ENCODE peak calls at places on chromosomes 13 and 19, in four cellular contexts. X is DMS153, U is NCI-H2081, V is HEK293T. K is an unnamed sample.

GRCh38 chr13:52001120-52001731 is 10.0 kb downstream of the ATP7B start:
- DNase-seq in X (peak), U (peak), V (peak), K (peak)

GRCh38 chr13:37597477-37597876 is 1.1 kb downstream of the POSTN start:
- DNase-seq in U (peak), X (no peak), V (no peak), K (no peak)

GRCh38 chr13:100608906-100609305 is 20.3 kb upstream of the GGACT start:
- DNase-seq in V (no peak), U (no peak), X (no peak), K (no peak)

GRCh38 chr19:1874554-1875185 is 10.6 kb downstream of the ABHD17A start:
- DNase-seq in U (peak), V (no peak), X (no peak), K (no peak)

GRCh38 chr13:97220151-97220900 is 1.8 kb upstream of the MBNL2 start:
- DNase-seq in X (no peak), U (no peak), V (no peak), K (no peak)

GRCh38 chr13:72643339-72643989 is 84.0 kb downstream of the MZT1 start:
- DNase-seq in V (peak), U (peak), X (no peak), K (peak)

GRCh38 chr19:2003901-2004300 is 11.6 kb downstream of the BTBD2 start:
- DNase-seq in V (no peak), X (no peak), U (no peak), K (no peak)

GRCh38 chr13:35699181-35699580 is 222.7 kb upstream of the MAB21L1 start:
- DNase-seq in X (no peak), V (no peak), U (no peak), K (no peak)

GRCh38 chr19:33278403-33279269 is 23.7 kb downstream of the CEBPA start:
- DNase-seq in X (no peak), U (no peak), V (no peak), K (no peak)

GRCh38 chr19:32418155-32418554 is 12.6 kb downstream of the DPY19L3 start:
- DNase-seq in U (no peak), X (no peak), V (no peak), K (no peak)

K was measured in NCI-H1092 treated with DMSO at 0.1 percent for 48 hours.